ENCODE peak calls at places on chromosome 18, in four cellular contexts. U is tibial artery; H is CD8-positive, alpha-beta T cell; M is left lung. B is an unnamed sample.

GRCh38 chr18:21327101-21327500 is 85.1 kb downstream of the GREB1L start:
- DNase-seq in H (no peak), M (no peak), U (no peak), B (no peak)

GRCh38 chr18:685438-685837 is 27.0 kb downstream of the ENOSF1 start:
- DNase-seq in H (no peak), U (no peak), M (no peak), B (peak; percentile 5)

GRCh38 chr18:7116001-7116831 is 1.4 kb downstream of the LAMA1 start:
- DNase-seq in U (no peak), M (no peak), H (no peak), B (no peak)

GRCh38 chr18:986071-986470 is 81.4 kb downstream of the ADCYAP1 start:
- DNase-seq in U (no peak), M (no peak), H (no peak), B (no peak)

GRCh38 chr18:13070460-13070859 is 79.3 kb downstream of the CEP192 start:
- DNase-seq in H (no peak), U (no peak), M (no peak), B (no peak)

GRCh38 chr18:37764526-37764925 is 198.9 kb upstream of the CELF4 start:
- DNase-seq in U (no peak), M (no peak), H (no peak), B (no peak)

GRCh38 chr18:62957885-62958472 is 242.6 kb downstream of the PHLPP1 start:
- DNase-seq in U (no peak), H (no peak), M (no peak), B (no peak)

GRCh38 chr18:39453882-39454281 is 1888.3 kb upstream of the CELF4 start:
- DNase-seq in H (no peak), M (no peak), U (no peak), B (no peak)

GRCh38 chr18:45910405-45911023 is 56.6 kb downstream of the EPG5 start:
- DNase-seq in U (no peak), H (peak; percentile 65), M (no peak), B (peak; percentile 57)

GRCh38 chr18:8811115-8811514 is 105.8 kb downstream of the MTCL1 start:
- DNase-seq in H (no peak), M (no peak), U (no peak), B (no peak)

GRCh38 chr18:10190564-10190963 is 263.9 kb upstream of the APCDD1 start:
- DNase-seq in U (no peak), M (no peak), H (no peak), B (no peak)

DNA sequence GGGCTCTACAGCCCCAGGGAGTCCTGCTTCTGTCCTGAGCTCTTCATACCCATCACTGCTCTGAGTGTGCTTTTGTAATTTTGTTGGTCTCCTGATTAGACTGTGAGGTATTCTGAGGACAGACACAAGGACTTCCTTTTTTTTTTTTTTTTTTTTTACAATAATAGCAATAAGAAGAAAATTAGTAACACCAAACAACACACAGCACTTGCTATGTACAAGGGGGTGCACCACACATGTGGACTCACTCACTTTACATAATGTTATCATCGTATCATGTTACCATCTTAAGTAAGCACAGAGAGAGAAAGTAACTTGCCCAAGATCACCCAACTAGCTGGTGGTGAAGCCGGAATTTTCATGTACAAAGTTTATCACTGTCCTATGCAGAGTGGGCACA is 34.5 kb downstream of the MBP start:
- DNase-seq in U (no peak), M (no peak), H (no peak), B (no peak)
- H3K4me1 ChIP-seq in U (peaks cover 29% of the 10 kb centered on the region), M (peaks cover 88% of the 10 kb centered on the region), H (peaks cover 82% of the 10 kb centered on the region), B (peaks cover 35% of the 10 kb centered on the region)

GRCh38 chr18:35276276-35276675 is 13.8 kb downstream of the ZSCAN30 start:
- DNase-seq in U (no peak), M (no peak), H (no peak), B (no peak)

GRCh38 chr18:35282353-35282752 is 7.7 kb downstream of the ZSCAN30 start:
- DNase-seq in U (no peak), H (no peak), M (no peak), B (peak; percentile 68)

GRCh38 chr18:35277633-35278032 is 12.4 kb downstream of the ZSCAN30 start:
- DNase-seq in U (no peak), H (no peak), M (no peak), B (no peak)

GRCh38 chr18:35278969-35279368 is 11.1 kb downstream of the ZSCAN30 start:
- DNase-seq in M (no peak), H (no peak), U (no peak), B (no peak)

DNA sequence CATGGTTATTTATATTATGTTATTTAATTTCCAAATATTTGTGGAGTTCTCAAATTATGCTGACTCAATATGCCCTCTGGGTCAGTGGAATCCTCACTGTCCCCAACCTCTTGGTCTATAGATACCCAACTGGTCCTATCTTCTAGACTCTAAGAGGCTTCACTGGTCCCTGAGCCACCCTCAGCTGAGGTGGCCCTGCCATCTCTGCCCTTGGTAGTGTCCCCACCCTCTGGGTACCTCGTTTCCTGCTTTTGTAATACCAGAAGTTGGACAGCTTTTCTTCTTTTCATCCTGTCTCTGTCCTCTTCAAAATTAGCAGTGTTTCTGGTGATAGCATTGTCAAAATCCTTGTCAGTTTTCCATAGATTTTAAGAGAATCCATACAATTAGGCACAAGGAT is 11.9 kb downstream of the ZSCAN30 start:
- DNase-seq in M (no peak), U (no peak), H (no peak), B (no peak)
- H3K9me3 ChIP-seq in M (no peaks in the 10 kb centered on the region), U (no peaks in the 10 kb centered on the region), H (no peaks in the 10 kb centered on the region), B (peaks cover 7% of the 10 kb centered on the region)

DNA sequence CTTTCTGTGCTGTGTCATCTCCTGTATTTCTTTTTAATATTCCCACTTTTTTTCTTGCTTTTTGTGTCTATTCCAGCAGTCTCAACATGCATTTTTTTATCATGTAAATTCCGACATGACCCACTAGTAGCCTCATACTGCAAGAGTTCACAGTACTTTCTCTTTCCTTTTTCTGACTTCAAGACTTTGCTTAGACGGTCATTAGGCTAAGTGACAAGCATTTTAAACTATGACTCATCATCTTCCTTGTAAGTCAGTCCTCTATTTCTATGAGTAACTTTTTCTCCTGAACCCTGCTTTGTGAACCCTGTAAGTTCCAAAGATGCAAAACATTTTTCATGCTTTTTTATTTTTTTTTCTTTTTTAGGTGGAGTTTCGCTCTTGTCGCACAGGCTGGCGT is 381.2 kb downstream of the TXNL1 start:
- DNase-seq in M (no peak), H (no peak), U (no peak), B (peak; percentile 73)
- H3K4me3 ChIP-seq in M (no peak overlapping the region), H (no peak overlapping the region), U (no peak overlapping the region), B (no peak overlapping the region)

GRCh38 chr18:23145613-23146012 is 10.3 kb downstream of the CABLES1 start:
- DNase-seq in U (no peak), H (no peak), M (no peak), B (no peak)

GRCh38 chr18:23142285-23142929 is 7.1 kb downstream of the CABLES1 start:
- DNase-seq in H (no peak), U (no peak), M (no peak), B (no peak)

GRCh38 chr18:23143059-23143831 is 8.0 kb downstream of the CABLES1 start:
- DNase-seq in U (peak; percentile 86), M (no peak), H (no peak), B (no peak)

GRCh38 chr18:23143871-23144270 is 8.6 kb downstream of the CABLES1 start:
- DNase-seq in U (peak; percentile 76), M (no peak), H (no peak), B (no peak)

GRCh38 chr18:23144628-23145027 is 9.3 kb downstream of the CABLES1 start:
- DNase-seq in H (no peak), M (no peak), U (no peak), B (no peak)
- H3K4me1 ChIP-seq in H (no peaks in the 10 kb centered on the region), M (peaks cover 39% of the 10 kb centered on the region), U (peaks cover 33% of the 10 kb centered on the region), B (peaks cover 3% of the 10 kb centered on the region)

DNA sequence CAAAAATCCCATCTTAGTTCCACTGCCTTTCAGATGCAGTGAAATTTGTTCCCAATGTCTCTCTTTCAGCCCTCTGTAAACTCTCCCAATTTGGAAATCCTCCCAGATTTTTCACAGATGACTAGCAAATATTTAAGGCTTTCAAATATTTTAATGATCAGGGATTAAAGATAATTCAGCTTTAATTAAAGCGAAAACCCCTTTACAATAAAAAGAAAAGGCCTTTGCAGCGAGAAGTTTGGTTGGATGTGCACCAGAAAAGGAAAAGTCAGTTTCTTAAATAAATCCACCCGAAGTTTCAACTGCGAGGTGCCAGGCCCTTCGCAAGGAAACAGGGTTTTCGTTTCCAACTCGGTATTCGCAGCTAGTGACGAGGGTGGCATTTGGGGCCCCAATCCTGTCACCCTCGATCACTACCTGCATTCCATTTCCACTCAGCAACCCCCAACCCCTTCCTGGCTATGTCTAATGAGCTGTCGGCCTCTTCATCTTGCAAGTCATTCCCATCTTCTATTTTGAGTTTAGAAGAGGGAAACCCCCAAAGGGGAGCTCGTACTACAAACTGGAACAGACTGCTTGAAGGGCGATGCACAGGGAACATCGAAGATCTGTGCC is 1.5 kb downstream of the RAX start:
- DNase-seq in H (no peak), M (no peak), U (no peak), B (no peak)
- H3K9me3 ChIP-seq in H (no peaks in the 10 kb centered on the region), M (no peaks in the 10 kb centered on the region), U (no peaks in the 10 kb centered on the region), B (peaks cover 10% of the 10 kb centered on the region)

B was measured in SJSA1.